ENCODE peak calls at places on chromosomes 1 and 21, in seven cellular contexts. A, L, K, R, C, T and I are unnamed samples.

GRCh38 chr1:235056937-235057336 is 71.7 kb downstream of the TOMM20 start:
- DNase-seq in A (no peak), L (no peak), K (peak; percentile 55), R (no peak), C (no peak), T (no peak), I (peak; percentile 68)

GRCh38 chr1:243734311-243734700 is 115.7 kb downstream of the AKT3 start:
- DNase-seq in A (peak; percentile 17), L (no peak), K (no peak), R (no peak), C (no peak), T (no peak), I (no peak)

GRCh38 chr1:199029855-199030254 is 391.0 kb downstream of the PTPRC start:
- DNase-seq in A (peak; percentile 82), L (no peak), K (no peak), R (no peak), C (no peak), T (no peak), I (no peak)

GRCh38 chr1:211621471-211622198 is 42.7 kb upstream of the SLC30A1 start:
- DNase-seq in A (peak; percentile 71), L (no peak), K (no peak), R (no peak), C (no peak), T (no peak), I (no peak)

GRCh38 chr21:34996304-34997081 is 52.6 kb downstream of the RUNX1 start:
- DNase-seq in A (peak; percentile 41), L (no peak), K (peak; percentile 76), R (no peak), C (no peak), T (no peak), I (no peak)

GRCh38 chr1:14974361-14974760 is 179.2 kb upstream of the TMEM51 start:
- DNase-seq in A (peak; percentile 50), L (no peak), K (no peak), R (no peak), C (no peak), T (no peak), I (no peak)

GRCh38 chr1:155076371-155076770 is 2.3 kb upstream of the EFNA3 start:
- DNase-seq in A (no peak), L (no peak), K (no peak), R (no peak), C (no peak), T (no peak), I (no peak)

GRCh38 chr1:198176179-198176578 is 19.4 kb downstream of the NEK7 start:
- DNase-seq in A (no peak), L (no peak), K (no peak), R (no peak), C (no peak), T (no peak), I (no peak)

GRCh38 chr21:15121655-15122120 is 56.9 kb upstream of the NRIP1 start:
- DNase-seq in A (peak; percentile 47), L (peak; percentile 79), K (no peak), R (no peak), C (no peak), T (no peak), I (peak; percentile 28)

GRCh38 chr1:8684590-8684989 is 132.8 kb downstream of the RERE start:
- DNase-seq in A (no peak), L (no peak), K (no peak), R (no peak), C (no peak), T (no peak), I (no peak)

GRCh38 chr21:28975401-28975800 is 17.3 kb downstream of the LTN1 start:
- DNase-seq in A (peak; percentile 45), L (no peak), K (no peak), R (no peak), C (no peak), T (no peak), I (no peak)

GRCh38 chr1:75100481-75101092 is 33.6 kb upstream of the LHX8 start:
- DNase-seq in A (no peak), L (no peak), K (no peak), R (no peak), C (no peak), T (no peak), I (peak; percentile 81)

GRCh38 chr1:169003864-169004516 is 102.5 kb upstream of the ATP1B1 start:
- DNase-seq in A (no peak), L (no peak), K (no peak), R (no peak), C (no peak), T (no peak), I (peak; percentile 23)

GRCh38 chr1:178938959-178939317 is 68.1 kb upstream of the ANGPTL1 start:
- DNase-seq in A (peak; percentile 27), L (no peak), K (no peak), R (no peak), C (no peak), T (no peak), I (no peak)

GRCh38 chr1:186188004-186188539 is 187.0 kb downstream of the TPR start:
- DNase-seq in A (peak; percentile 94), L (no peak), K (no peak), R (no peak), C (no peak), T (no peak), I (peak; percentile 73)

GRCh38 chr1:194268839-194269238 is 1082.4 kb upstream of the B3GALT2 start:
- DNase-seq in A (peak; percentile 54), L (no peak), K (no peak), R (no peak), C (no peak), T (no peak), I (no peak)

DNA sequence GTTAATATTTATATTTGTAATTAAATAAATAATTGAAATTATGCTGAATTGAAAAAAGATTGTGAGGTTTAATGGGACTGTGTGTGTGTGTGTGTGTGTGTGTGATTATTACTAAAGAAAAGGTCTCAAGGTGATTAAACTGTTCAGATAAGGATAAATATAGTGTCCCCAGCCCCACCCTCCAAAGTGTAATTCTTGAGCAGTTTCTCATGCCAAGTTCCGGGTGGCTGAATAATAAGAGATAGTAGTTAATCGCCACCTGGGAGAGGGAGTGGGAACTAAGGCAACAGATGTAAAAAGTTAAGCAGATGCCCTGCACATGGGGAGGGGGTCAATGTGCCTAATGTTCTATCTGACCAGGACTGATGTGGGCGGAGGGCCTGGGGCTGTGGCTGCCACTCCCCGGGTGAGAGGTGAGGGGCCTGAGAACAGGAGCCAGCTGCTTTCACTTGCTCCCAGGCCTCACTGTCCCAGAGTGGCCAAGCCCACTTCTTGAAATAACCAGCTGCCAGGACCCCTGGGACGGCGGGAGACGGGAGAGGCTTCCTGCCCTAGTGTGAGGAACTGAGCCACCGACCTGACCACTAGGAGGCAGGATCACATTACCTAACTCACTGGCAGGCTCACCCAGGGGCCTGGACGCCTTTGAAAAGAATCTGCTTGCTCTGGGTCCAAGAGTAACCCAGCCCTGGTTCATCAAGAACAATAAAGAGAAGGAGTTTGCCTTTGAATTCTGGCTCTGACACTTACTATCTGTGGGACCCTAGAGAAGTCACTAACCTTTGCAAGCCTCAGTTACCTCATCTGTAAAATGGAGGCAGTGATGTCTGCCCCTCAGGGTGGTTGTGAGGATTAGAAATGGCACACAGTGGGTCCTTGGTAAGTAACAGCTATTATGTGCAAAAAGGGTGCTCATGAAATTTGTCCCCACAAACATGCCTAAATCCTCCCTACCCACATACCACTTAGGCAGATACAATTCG is 179.2 kb downstream of the ATG4C start:
- DNase-seq in A (peak; percentile 14), L (peak; percentile 30), K (peak; percentile 59), R (peak; percentile 81), C (peak; percentile 66), T (no peak), I (peak; percentile 37)
- TF ChIP-seq USF2 in A (no peak), L (no peak), K (no peak), R (no peak), C (no peak), T (no peak), I (no peak)

GRCh38 chr1:182872881-182873280 is 33.7 kb downstream of the DHX9 start:
- DNase-seq in A (no peak), L (no peak), K (no peak), R (no peak), C (no peak), T (no peak), I (no peak)

GRCh38 chr1:182863940-182864339 is 24.8 kb downstream of the DHX9 start:
- DNase-seq in A (no peak), L (no peak), K (no peak), R (no peak), C (no peak), T (no peak), I (no peak)

DNA sequence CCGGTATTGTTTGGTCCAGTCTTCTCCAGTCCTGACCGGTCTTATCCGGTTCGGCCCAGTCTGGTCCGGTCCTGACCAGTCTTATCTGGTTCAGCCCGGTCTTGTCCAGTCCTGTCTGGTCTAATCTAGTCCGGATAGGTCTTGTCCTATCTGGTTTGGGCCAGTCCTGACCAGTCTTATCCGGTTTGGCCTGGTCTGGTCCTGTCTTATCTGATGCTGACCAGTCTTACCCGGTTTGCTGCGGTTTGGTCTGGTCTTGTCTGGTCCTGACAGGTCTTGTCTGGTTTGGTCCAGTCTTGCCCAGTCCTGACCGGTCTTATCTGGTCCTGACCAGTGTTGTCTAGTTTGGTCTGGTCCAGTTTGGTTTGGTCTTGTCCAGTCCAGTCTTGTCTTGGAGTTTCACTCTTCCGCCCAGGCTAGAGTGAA is 30.1 kb downstream of the DHX9 start:
- DNase-seq in A (no peak), L (no peak), K (peak; percentile 26), R (no peak), C (no peak), T (no peak), I (no peak)
- H3K27ac ChIP-seq in A (peak overlapping the region; percentile 25), L (no peak overlapping the region), K (peak overlapping the region; percentile 79), R (peak overlapping the region; percentile 61), C (peak overlapping the region; percentile 8), T (peak overlapping the region; percentile 25), I (no peak overlapping the region)

DNA sequence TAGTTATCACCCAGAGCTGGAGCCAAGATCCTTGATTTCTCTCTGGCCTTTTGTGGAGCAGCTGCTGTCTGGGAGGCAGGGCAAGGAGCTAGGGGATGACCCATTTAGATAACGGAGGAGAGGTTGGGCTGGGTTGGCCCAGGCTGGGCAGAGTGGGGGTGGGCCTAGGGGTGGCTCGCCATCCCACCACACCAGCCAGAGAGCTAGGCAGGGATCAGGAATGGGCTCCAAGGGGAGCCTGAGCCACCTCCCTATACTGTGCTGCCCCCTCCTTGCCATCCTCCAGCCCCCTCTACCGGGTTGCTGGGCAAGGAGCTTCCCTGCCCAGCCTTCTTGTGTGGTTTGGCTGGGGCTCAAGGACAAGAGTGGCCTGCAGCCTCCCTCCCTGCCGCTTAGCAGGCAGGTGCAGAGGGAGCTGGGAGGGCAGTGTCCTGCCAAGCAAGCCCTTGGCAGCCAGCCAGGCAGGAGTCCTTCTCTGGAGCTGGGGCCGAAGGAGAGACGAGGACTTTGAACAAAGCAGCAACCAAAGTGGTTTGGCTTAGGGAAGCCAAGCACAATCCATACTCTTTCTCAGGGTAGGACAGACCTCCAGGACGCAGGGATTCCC is 4.1 kb downstream of the NUAK2 start:
- DNase-seq in A (no peak), L (peak; percentile 59), K (no peak), R (no peak), C (peak; percentile 67), T (no peak), I (peak; percentile 82)
- TF ChIP-seq CTCF in A (no peak), L (peak; percentile 45), K (no peak), R (no peak), C (peak; percentile 18), T (no peak), I (no peak)

DNA sequence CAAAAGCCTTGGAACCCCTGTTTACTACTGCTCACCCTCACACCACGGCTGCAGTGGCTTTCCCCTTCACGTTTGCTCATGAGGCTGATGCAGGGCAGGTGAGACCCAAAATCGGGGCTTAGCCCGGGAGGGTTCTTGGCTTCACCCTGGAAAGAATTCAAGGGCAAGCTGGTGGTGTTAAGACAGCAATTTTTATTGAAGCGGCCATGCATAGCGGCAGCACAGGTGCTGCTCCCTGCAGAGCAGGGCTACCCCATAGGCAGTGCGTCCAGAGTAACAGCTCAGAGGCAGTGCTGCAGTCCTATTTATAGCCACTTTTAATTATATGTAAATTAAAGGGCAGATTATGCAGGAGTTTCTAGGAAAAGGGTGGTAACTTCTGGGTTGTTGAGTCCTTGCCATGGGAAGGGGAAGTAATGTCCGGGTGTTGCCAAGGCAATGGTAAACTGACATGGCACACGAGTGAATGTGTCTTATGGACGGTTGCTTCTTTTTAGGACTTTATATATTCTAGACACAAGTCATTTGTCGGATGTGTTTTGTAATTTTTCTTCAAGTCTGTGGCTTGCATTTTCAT is 57.0 kb downstream of the VPS26C start:
- DNase-seq in A (no peak), L (no peak), K (no peak), R (no peak), C (no peak), T (no peak), I (no peak)
- TF ChIP-seq USF2 in A (no peak), L (no peak), K (no peak), R (no peak), C (no peak), T (no peak), I (no peak)